ENCODE peak calls at places on chromosomes 6 and 20, in four cellular contexts. C is neural progenitor cell, V is HCT116, R is GM23338. O is an unnamed sample.

GRCh38 chr20:61300741-61301140 is 48.7 kb downstream of the CDH4 start:
- DNase-seq in R (no peak), C (peak; percentile 30), V (no peak), O (no peak)

GRCh38 chr6:36330366-36330765 is 6.3 kb downstream of the BNIP5 start:
- DNase-seq in V (no peak), C (no peak), R (no peak), O (no peak)

GRCh38 chr6:12801141-12801540 is 84.6 kb downstream of the PHACTR1 start:
- DNase-seq in C (no peak), R (no peak), V (no peak), O (peak; percentile 67)

GRCh38 chr6:36419295-36419694 is 23.4 kb downstream of the PXT1 start:
- DNase-seq in V (no peak), R (no peak), C (no peak), O (no peak)

GRCh38 chr6:11650297-11650696 is 112.7 kb downstream of the TMEM170B start:
- DNase-seq in V (no peak), C (peak; percentile 90), R (peak; percentile 90), O (peak; percentile 56)

GRCh38 chr20:16672299-16672698 is 57.5 kb upstream of the SNRPB2 start:
- DNase-seq in R (no peak), C (no peak), V (no peak), O (no peak)

GRCh38 chr6:69867075-69867911 is 937 bp downstream of the COL19A1 start:
- DNase-seq in V (no peak), C (peak; percentile 90), R (peak; percentile 83), O (peak; percentile 66)

GRCh38 chr6:161901740-161902426 is 628.0 kb upstream of the AGPAT4 start:
- DNase-seq in C (no peak), R (peak; percentile 10), V (no peak), O (no peak)

GRCh38 chr6:22149081-22149480 is 147.8 kb downstream of the PRL start:
- DNase-seq in V (no peak), C (no peak), R (peak; percentile 17), O (no peak)

GRCh38 chr20:49230021-49230420 is 10.8 kb downstream of the DDX27 start:
- DNase-seq in V (no peak), C (no peak), R (no peak), O (no peak)

GRCh38 chr6:48085131-48085741 is 25.8 kb downstream of the PTCHD4 start:
- DNase-seq in R (no peak), V (no peak), C (no peak), O (no peak)

GRCh38 chr6:146917979-146918378 is 286.2 kb upstream of the STXBP5 start:
- DNase-seq in R (no peak), C (no peak), V (no peak), O (no peak)

GRCh38 chr6:124986146-124986545 is 23.9 kb downstream of the RNF217 start:
- DNase-seq in V (no peak), C (no peak), R (no peak), O (no peak)

GRCh38 chr6:124987291-124987690 is 25.1 kb downstream of the RNF217 start:
- DNase-seq in R (no peak), V (no peak), C (no peak), O (no peak)

GRCh38 chr6:124987999-124988591 is 25.9 kb downstream of the RNF217 start:
- DNase-seq in R (no peak), C (no peak), V (no peak), O (no peak)

GRCh38 chr6:124990988-124991387 is 28.8 kb downstream of the RNF217 start:
- DNase-seq in C (no peak), V (no peak), R (no peak), O (no peak)

GRCh38 chr6:124989136-124989983 is 27.1 kb downstream of the RNF217 start:
- DNase-seq in R (no peak), V (no peak), C (no peak), O (no peak)
- TF ChIP-seq EZH2phosphoT487 in R (no peak), V (no peak), C (no peak), O (no peak)

GRCh38 chr6:168935628-168936010 is 318.0 kb downstream of the THBS2 start:
- DNase-seq in C (no peak), R (no peak), V (no peak), O (no peak)

GRCh38 chr6:168938546-168938945 is 315.1 kb downstream of the THBS2 start:
- DNase-seq in V (no peak), R (no peak), C (no peak), O (no peak)

GRCh38 chr6:168934856-168935627 is 318.6 kb downstream of the THBS2 start:
- DNase-seq in C (no peak), V (no peak), R (no peak), O (no peak)

GRCh38 chr6:168939041-168939440 is 314.6 kb downstream of the THBS2 start:
- DNase-seq in R (no peak), C (no peak), V (no peak), O (no peak)

DNA sequence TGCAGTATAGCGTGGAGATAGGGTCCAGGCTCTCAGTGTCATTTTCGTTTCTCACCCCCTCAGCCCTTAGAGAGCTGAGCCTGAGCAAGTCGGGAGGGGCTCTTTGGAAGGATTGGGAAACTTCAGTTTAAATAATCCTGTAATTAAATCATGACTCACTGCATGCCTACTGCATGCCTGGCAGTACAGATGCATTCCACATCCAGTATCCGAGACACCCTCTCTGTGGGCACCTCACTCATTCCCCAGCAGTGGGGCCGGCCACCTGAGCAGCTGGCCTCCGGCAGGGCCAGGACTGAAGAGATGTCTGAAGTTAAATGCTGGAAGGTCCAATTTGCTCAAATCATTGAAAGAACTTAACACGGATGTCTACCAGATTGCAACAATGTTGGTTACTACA is 316.6 kb downstream of the THBS2 start:
- DNase-seq in V (no peak), C (no peak), R (no peak), O (peak; percentile 79)
- TF ChIP-seq EZH2phosphoT487 in V (no peak), C (no peak), R (no peak), O (no peak)

DNA sequence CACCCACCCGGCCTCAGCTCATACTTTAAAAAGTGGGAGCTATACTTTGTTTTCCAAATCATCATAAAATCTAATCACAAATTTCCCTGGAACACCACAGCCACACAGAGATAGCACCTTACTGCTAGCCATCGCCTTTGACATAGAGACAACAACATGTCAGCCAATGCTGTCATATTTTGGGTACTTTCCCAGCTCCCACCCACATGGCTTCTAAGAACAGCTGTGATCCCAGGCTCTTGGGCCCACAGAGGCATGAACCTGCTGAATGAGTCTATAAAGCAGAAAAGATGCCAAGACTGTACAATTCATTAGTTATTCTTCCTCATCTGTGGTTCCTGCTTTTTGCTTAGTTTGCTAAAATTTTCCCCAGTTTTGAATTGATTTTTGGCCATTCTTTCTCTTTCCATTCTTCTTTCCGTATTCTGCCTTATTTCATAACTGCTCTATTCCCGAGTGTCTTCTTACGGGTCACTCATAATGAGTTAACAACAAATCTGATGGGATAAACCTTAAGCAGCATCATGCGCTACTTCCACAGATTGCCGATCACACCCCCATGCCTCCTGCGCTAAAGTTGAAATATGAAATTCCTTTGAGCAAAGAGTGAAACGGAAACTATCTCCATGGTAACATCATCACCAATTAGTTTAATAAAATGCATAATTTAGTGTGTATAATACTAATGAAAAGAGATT is 327.4 kb upstream of the HSF2 start:
- DNase-seq in R (no peak), C (no peak), V (no peak), O (no peak)
- TF ChIP-seq EZH2phosphoT487 in R (no peak), C (no peak), V (no peak), O (no peak)

DNA sequence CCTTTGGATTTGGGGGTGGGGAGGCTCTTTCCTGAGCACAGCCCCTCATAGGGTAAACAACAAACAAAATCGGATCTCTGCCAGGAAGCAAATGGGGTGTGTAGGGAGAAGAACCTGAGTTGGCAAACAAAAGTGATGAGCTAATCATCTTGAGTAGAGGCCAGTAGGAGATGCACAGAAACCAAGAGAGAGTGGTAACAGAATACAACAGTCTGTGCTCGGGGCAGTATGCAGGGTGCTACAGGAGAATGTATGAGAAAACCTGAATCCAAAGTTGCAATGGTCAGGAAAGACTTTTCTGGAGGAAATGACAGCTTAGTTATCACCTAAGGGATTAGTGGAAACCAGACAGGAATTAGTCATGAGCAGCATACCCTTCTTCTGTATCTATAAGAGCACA is 177.8 kb downstream of the CDKAL1 start:
- DNase-seq in C (no peak), V (no peak), R (no peak), O (no peak)
- TF ChIP-seq EZH2phosphoT487 in C (no peak), V (no peak), R (no peak), O (no peak)

GRCh38 chr6:118724211-118724610 is 72.8 kb upstream of the CEP85L start:
- DNase-seq in V (no peak), R (no peak), C (no peak), O (no peak)

GRCh38 chr6:118722820-118723526 is 71.6 kb upstream of the CEP85L start:
- DNase-seq in R (no peak), C (no peak), V (no peak), O (peak; percentile 44)

GRCh38 chr6:118720125-118720473 is 68.7 kb upstream of the CEP85L start:
- DNase-seq in C (no peak), R (no peak), V (no peak), O (no peak)

GRCh38 chr6:118725944-118726343 is 74.6 kb upstream of the CEP85L start:
- DNase-seq in V (no peak), R (peak; percentile 24), C (no peak), O (no peak)
- TF ChIP-seq EZH2phosphoT487 in V (no peak), R (no peak), C (no peak), O (no peak)

GRCh38 chr6:122063761-122064160 is 335.7 kb upstream of the HSF2 start:
- DNase-seq in R (no peak), V (no peak), C (no peak), O (no peak)

GRCh38 chr6:122059918-122060317 is 339.5 kb upstream of the HSF2 start:
- DNase-seq in R (no peak), C (no peak), V (no peak), O (no peak)

GRCh38 chr6:122061855-122062254 is 337.6 kb upstream of the HSF2 start:
- DNase-seq in C (no peak), V (no peak), R (no peak), O (no peak)

GRCh38 chr6:122066200-122066599 is 333.3 kb upstream of the HSF2 start:
- DNase-seq in V (no peak), C (no peak), R (no peak), O (no peak)

GRCh38 chr6:122063090-122063489 is 336.4 kb upstream of the HSF2 start:
- DNase-seq in C (peak; percentile 18), R (no peak), V (no peak), O (no peak)
- TF ChIP-seq EZH2phosphoT487 in C (no peak), R (no peak), V (no peak), O (no peak)

O was measured in GM23248.